ENCODE peak calls at places on chromosomes 1 and 21, in eight cellular contexts. U is GM20000, G is GM13976, Q is T follicular helper cell, R is psoas muscle, X is MV-4-11, B is uterus, E is T-helper 2 cell. J is an unnamed sample.

GRCh38 chr1:66641851-66642473 is 108.0 kb downstream of the SGIP1 start:
- DNase-seq in B (no peak), U (no peak), E (no peak), Q (no peak), R (no peak), X (no peak), G (no peak), J (no peak)

GRCh38 chr1:112927462-112927971 is 28.5 kb downstream of the SLC16A1 start:
- DNase-seq in X (no peak), R (no peak), Q (no peak), E (no peak), B (no peak), U (no peak), G (no peak), J (no peak)

GRCh38 chr1:8464377-8464776 is 146.5 kb downstream of the SLC45A1 start:
- DNase-seq in Q (no peak), G (no peak), B (no peak), E (no peak), X (no peak), U (no peak), R (no peak), J (no peak)

GRCh38 chr1:232558974-232559373 is 71.0 kb downstream of the SIPA1L2 start:
- DNase-seq in B (no peak), G (no peak), E (no peak), R (no peak), X (no peak), Q (no peak), U (no peak), J (no peak)

GRCh38 chr21:40349591-40349990 is 482.4 kb downstream of the PCP4 start:
- DNase-seq in Q (no peak), B (no peak), E (no peak), R (no peak), G (no peak), U (no peak), X (no peak), J (no peak)

GRCh38 chr1:28365864-28366263 is 3.7 kb upstream of the PHACTR4 start:
- DNase-seq in R (no peak), U (no peak), E (peak; percentile 33), X (no peak), G (no peak), Q (no peak), B (no peak), J (no peak)

GRCh38 chr21:33025471-33026298 is at the start of gene OLIG2:
- DNase-seq in E (no peak), U (peak; percentile 46), G (peak; percentile 44), B (no peak), Q (no peak), X (no peak), R (no peak), J (no peak)

GRCh38 chr1:24659993-24660665 is 17.0 kb downstream of the SRRM1 start:
- DNase-seq in G (no peak), E (no peak), X (no peak), Q (no peak), R (no peak), U (no peak), B (no peak), J (no peak)